ENCODE peak calls at places on chromosomes 3 and 15, in ten cellular contexts. N, E, G, T, I, D, U, Y, C and Z are unnamed samples. For H3K4me1, the result is how much of the 10 kb centered on the place peaks cover.

GRCh38 chr3:63304421-63304820 is 26.3 kb downstream of the SYNPR start:
- DNase-seq in U (no peak), E (no peak), G (no peak), D (no peak), Y (no peak), N (no peak), T (no peak), I (no peak), C (no peak), Z (no peak)

GRCh38 chr3:140753865-140754754 is 76.2 kb downstream of the TRIM42 start:
- DNase-seq in U (peak), T (peak), D (no peak), G (no peak), C (no peak), N (no peak), E (no peak), Y (peak), I (no peak), Z (no peak)

GRCh38 chr3:47475029-47475569 is 642 bp downstream of the SCAP start:
- DNase-seq in I (no peak), C (no peak), U (peak), G (peak), E (peak), Y (peak), T (peak), N (no peak), D (no peak), Z (no peak)

GRCh38 chr15:77550275-77551251 is 82.1 kb downstream of the LINGO1 start:
- DNase-seq in N (no peak), C (no peak), T (no peak), D (no peak), I (no peak), U (no peak), G (no peak), Y (peak), E (no peak), Z (no peak)

GRCh38 chr3:120791958-120792357 is 49.4 kb downstream of the GTF2E1 start:
- DNase-seq in T (no peak), D (no peak), Y (peak), I (no peak), E (no peak), C (no peak), G (peak), N (no peak), U (peak), Z (no peak)

GRCh38 chr15:80034633-80035032 is 24.8 kb upstream of the ZFAND6 start:
- DNase-seq in Y (no peak), T (no peak), U (no peak), D (no peak), E (no peak), N (no peak), I (no peak), C (no peak), G (no peak), Z (no peak)

GRCh38 chr15:70477750-70478250 is 285.6 kb downstream of the UACA start:
- DNase-seq in N (no peak), I (no peak), U (no peak), C (no peak), D (no peak), T (no peak), E (no peak), G (no peak), Y (no peak), Z (no peak)

GRCh38 chr3:126621171-126621570 is 33.8 kb downstream of the TXNRD3 start:
- DNase-seq in Y (peak), E (no peak), G (peak), T (no peak), I (no peak), N (no peak), D (peak), C (peak), U (peak), Z (no peak)

GRCh38 chr3:84108442-84108971 is 850.3 kb upstream of the CADM2 start:
- DNase-seq in E (no peak), G (peak), D (no peak), Y (peak), U (peak), C (no peak), I (no peak), T (no peak), N (no peak), Z (no peak)

GRCh38 chr3:58536501-58537411 is at the start of gene ACOX2:
- DNase-seq in C (peak), T (no peak), E (no peak), U (peak), D (peak), Y (peak), N (peak), I (peak), G (no peak), Z (peak)

GRCh38 chr3:74273091-74273490 is 341.4 kb downstream of the CNTN3 start:
- DNase-seq in D (no peak), E (no peak), Y (peak), N (no peak), I (peak), U (no peak), G (no peak), C (no peak), T (no peak), Z (no peak)

GRCh38 chr3:27905625-27906024 is 183.5 kb upstream of the EOMES start:
- DNase-seq in G (no peak), C (peak), E (no peak), N (no peak), I (no peak), D (no peak), Y (no peak), U (no peak), T (no peak), Z (no peak)

GRCh38 chr3:168187233-168187632 is 91.5 kb upstream of the GOLIM4 start:
- DNase-seq in C (no peak), G (no peak), N (no peak), I (no peak), U (no peak), T (no peak), E (no peak), Y (no peak), D (no peak), Z (no peak)

GRCh38 chr15:99092554-99093172 is 12.2 kb upstream of the SYNM start:
- DNase-seq in E (no peak), N (no peak), Y (no peak), I (no peak), T (no peak), U (no peak), D (no peak), C (no peak), G (no peak), Z (no peak)

GRCh38 chr15:57485869-57486268 is 105.8 kb upstream of the MYZAP start:
- DNase-seq in E (no peak), D (peak), I (no peak), N (peak), G (no peak), C (peak), T (no peak), U (peak), Y (peak), Z (no peak)

GRCh38 chr15:89115547-89115946 is 27.3 kb downstream of the ABHD2 start:
- DNase-seq in D (no peak), C (no peak), U (no peak), T (peak), E (no peak), Y (peak), N (no peak), G (no peak), I (no peak), Z (no peak)

GRCh38 chr3:21292971-21293370 is 458.0 kb downstream of the ZNF385D start:
- DNase-seq in T (no peak), C (no peak), N (no peak), D (no peak), Y (no peak), G (no peak), I (no peak), E (no peak), U (no peak), Z (no peak)

GRCh38 chr3:131630812-131631211 is 128.0 kb upstream of the MRPL3 start:
- DNase-seq in G (no peak), D (no peak), T (no peak), I (no peak), E (no peak), Y (peak), U (peak), C (no peak), N (no peak), Z (no peak)

GRCh38 chr3:99902091-99902490 is 84.4 kb downstream of the CMSS1 start:
- DNase-seq in C (no peak), D (no peak), U (peak), G (no peak), Y (peak), N (no peak), E (no peak), I (no peak), T (no peak), Z (no peak)

GRCh38 chr3:122169911-122170310 is 13.6 kb upstream of the CASR start:
- DNase-seq in I (no peak), Y (no peak), D (no peak), N (no peak), U (no peak), C (no peak), G (no peak), E (no peak), T (no peak), Z (no peak)

GRCh38 chr3:124248471-124249028 is 256.6 kb upstream of the ROPN1 start:
- DNase-seq in Y (peak), D (peak), E (peak), C (peak), G (peak), U (peak), N (peak), I (peak), T (no peak), Z (no peak)

GRCh38 chr3:124250053-124250452 is 258.1 kb upstream of the ROPN1 start:
- DNase-seq in E (no peak), D (no peak), I (no peak), T (no peak), Y (peak), U (peak), C (peak), N (no peak), G (no peak), Z (no peak)

GRCh38 chr3:124246366-124246765 is 254.4 kb upstream of the ROPN1 start:
- DNase-seq in N (no peak), C (no peak), D (no peak), T (no peak), G (no peak), Y (peak), U (peak), I (no peak), E (no peak), Z (no peak)

GRCh38 chr3:124243253-124243859 is 251.4 kb upstream of the ROPN1 start:
- DNase-seq in E (no peak), U (no peak), G (no peak), N (no peak), I (no peak), C (no peak), Y (no peak), T (no peak), D (no peak), Z (no peak)

GRCh38 chr3:124246949-124247348 is 255.0 kb upstream of the ROPN1 start:
- DNase-seq in N (no peak), U (peak), Y (peak), E (no peak), G (peak), C (no peak), T (peak), D (no peak), I (no peak), Z (no peak)
- H3K4me1 ChIP-seq in N (under half), U (under half), Y (under half), E (under half), G (under half), C (under half), T (under half), D (under half), I (under half), Z (under half)

DNA sequence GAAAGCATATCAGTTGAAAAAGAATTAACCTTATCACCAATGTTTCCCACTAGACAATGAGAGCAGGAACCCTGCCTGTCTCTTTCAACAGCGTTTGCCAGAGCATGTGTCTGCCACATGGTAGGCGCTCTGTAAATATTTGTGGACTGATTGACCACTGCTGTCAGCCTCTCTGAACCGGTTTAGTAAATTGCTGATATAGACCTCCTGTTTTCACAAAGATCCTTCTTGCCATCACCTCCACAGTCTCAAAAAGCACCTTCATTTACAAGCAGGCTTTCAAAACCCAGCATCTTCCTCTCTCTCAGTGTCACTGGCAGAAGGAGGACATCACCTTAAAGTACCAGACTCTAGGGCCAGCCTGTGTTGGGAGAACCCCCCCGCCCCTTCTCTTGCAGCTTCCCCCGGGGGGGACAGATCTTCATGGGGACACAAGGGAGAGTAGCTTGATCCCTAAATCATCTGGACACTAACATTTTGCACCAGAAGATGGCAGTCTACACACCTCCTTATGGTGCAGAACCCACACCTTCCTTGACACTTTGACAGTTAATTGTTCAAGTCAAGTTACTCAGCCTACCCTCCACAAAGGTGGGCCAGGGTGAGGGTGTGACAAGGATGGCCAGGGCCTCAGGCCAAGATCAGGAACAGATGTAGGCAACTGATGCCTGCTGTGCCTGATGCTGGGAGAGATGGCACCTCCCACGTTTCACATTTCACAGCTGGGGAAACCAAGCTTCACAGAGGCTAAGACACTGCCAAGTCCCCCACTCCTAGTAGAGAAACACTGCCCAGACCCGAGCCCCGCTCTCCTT is 37.8 kb upstream of the USP3 start:
- DNase-seq in D (no peak), C (no peak), Y (peak), N (no peak), U (peak), G (peak), E (peak), T (peak), I (peak), Z (no peak)
- H3K4me3 ChIP-seq in D (no peak), C (no peak), Y (no peak), N (no peak), U (no peak), G (no peak), E (no peak), T (no peak), I (no peak), Z (no peak)

DNA sequence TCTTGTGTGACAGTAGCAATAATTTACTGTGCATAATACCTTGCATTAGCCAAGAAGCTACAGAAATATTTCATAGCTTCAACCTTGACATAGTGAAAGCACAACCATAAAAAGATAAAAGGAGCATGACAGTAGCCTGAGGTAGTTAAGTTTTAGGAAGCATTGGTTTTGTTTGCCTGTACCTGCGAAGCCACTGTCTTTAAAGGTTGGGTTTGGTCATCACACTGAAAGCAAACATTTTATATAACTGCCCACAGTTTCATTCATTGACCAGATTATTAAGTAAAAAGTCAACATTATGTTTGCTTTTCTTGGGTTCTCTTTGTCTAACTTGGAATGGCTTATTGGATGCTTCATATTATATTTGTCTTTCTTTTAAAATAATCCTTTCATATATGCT is 450.1 kb upstream of the IL12A start:
- DNase-seq in C (no peak), I (no peak), T (no peak), D (no peak), Y (no peak), U (no peak), E (no peak), G (no peak), N (no peak), Z (no peak)
- H3K27ac ChIP-seq in C (no peak), I (no peak), T (no peak), D (no peak), Y (no peak), U (no peak), E (no peak), G (no peak), N (no peak), Z (no peak)

GRCh38 chr3:197364410-197365071 is 66.1 kb upstream of the DLG1 start:
- DNase-seq in D (no peak), Y (no peak), I (no peak), U (no peak), N (no peak), T (no peak), E (peak), G (no peak), C (no peak), Z (no peak)

GRCh38 chr3:197366301-197367044 is 68.1 kb upstream of the DLG1 start:
- DNase-seq in D (no peak), U (peak), G (no peak), N (no peak), C (no peak), I (no peak), E (peak), T (no peak), Y (peak), Z (no peak)

GRCh38 chr3:197363553-197364409 is 65.4 kb upstream of the DLG1 start:
- DNase-seq in U (no peak), E (peak), I (no peak), C (no peak), G (no peak), T (no peak), N (no peak), Y (no peak), D (no peak), Z (no peak)

GRCh38 chr3:197367081-197367780 is 68.8 kb upstream of the DLG1 start:
- DNase-seq in N (peak), U (peak), I (no peak), T (no peak), E (peak), G (peak), D (no peak), Y (peak), C (no peak), Z (no peak)

GRCh38 chr3:197365621-197366020 is 67.2 kb upstream of the DLG1 start:
- DNase-seq in N (no peak), T (no peak), D (no peak), U (no peak), I (no peak), Y (no peak), E (no peak), G (no peak), C (no peak), Z (no peak)
- H3K4me1 ChIP-seq in N (under half), T (under half), D (under half), U (under half), I (under half), Y (under half), E (under half), G (under half), C (under half), Z (under half)

DNA sequence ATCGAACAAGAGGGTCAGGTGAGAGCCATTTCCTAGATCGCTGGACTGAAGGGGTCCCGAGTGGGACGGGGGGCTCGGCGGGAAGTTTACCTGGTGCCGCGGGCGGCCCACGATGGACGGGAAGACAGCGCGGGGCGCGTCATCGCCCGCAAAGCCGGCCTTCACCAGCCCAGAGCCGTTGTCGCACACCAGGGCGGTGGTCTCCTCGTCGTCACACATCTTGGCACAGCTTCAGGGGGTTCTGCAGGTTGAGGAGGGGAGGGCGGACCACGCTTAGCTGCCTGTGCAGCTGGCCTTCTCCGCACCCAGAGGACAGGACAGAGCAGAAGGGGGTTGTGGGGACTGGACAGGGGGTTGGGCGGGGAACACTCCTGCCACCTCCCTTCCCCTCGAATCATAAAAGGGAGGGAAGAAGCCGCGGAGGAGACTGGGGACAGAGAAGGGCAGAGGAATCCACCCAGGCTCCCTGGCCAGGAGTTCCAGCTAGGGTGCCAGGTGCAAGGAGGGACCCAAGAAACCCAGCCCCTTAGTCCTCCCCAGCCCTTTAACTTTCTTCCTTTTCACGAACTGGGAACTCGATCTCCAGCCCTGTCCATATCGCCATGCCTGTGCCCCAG is 651 bp downstream of the ACTC1 start:
- DNase-seq in T (no peak), N (no peak), U (no peak), E (no peak), Y (no peak), I (no peak), C (no peak), G (no peak), D (no peak), Z (no peak)
- H3K4me3 ChIP-seq in T (no peak), N (no peak), U (no peak), E (no peak), Y (no peak), I (no peak), C (peak), G (no peak), D (peak), Z (peak)

DNA sequence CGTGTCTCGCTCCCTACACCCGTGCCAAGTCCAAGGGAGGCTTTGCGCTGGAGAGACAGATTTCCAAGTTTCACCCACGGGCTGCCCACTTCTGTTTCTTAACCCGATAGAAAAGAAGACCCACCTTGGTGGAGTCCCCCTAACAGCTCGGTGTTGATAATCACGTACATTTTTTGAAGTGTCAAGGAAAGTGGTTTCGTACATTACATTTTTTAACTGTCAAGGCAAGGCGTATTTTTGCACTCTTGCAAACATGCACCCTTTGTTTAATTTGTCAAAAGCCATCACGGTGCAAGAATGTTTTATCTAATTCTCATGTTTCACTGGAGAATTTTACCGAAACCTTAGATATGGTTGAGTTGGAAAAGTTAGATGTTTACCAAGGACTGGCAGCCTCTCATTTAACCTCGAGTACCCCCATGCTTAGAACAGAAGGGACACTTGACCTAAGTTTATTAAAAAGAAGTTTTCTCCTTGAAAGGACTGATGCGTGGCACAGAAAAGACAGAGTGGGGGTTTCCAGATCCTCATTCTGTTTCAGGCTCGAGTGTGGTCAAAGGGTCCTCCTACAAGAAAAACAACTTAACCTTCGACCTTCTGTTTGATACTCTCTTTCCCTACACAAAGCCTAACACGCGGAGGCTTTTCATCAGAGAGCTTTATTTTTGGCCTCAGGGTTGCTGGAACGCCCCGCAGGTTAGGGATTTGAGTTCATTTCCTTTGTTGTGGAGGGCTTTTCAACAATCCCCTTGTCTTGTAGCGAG is 882 bp downstream of the GXYLT2 start:
- DNase-seq in D (no peak), C (no peak), U (peak), G (peak), Y (peak), I (no peak), T (no peak), E (no peak), N (no peak), Z (no peak)
- H3K27ac ChIP-seq in D (peak), C (peak), U (peak), G (peak), Y (no peak), I (peak), T (no peak), E (peak), N (no peak), Z (peak)